ENCODE peak calls at places on chromosome 19, in seven cellular contexts. K, W, M, Q, Z, E and V are unnamed samples.

GRCh38 chr19:51552996-51553725 is 17.9 kb upstream of the ZNF175 start:
- DNase-seq in K (peak; percentile 23), W (peak; percentile 46), M (peak; percentile 9), Q (peak; percentile 70), Z (peak; percentile 46), E (no peak), V (no peak)

GRCh38 chr19:14450168-14450874 is 17.2 kb downstream of the PKN1 start:
- DNase-seq in K (no peak), W (no peak), M (no peak), Q (no peak), Z (peak; percentile 91), E (no peak), V (no peak)

GRCh38 chr19:6100284-6100915 is 9.9 kb downstream of the RFX2 start:
- DNase-seq in K (no peak), W (no peak), M (no peak), Q (no peak), Z (no peak), E (no peak), V (no peak)

GRCh38 chr19:18461471-18461870 is 23.5 kb upstream of the ISYNA1 start:
- DNase-seq in K (no peak), W (no peak), M (no peak), Q (no peak), Z (no peak), E (no peak), V (no peak)

GRCh38 chr19:29837448-29837961 is 25.7 kb downstream of the CCNE1 start:
- DNase-seq in K (no peak), W (no peak), M (no peak), Q (no peak), Z (peak; percentile 63), E (no peak), V (no peak)

GRCh38 chr19:2547721-2548120 is 71.8 kb downstream of the GADD45B start:
- DNase-seq in K (no peak), W (no peak), M (no peak), Q (no peak), Z (no peak), E (no peak), V (no peak)

GRCh38 chr19:28454083-28454482 is 758.9 kb downstream of the UQCRFS1 start:
- DNase-seq in K (no peak), W (no peak), M (peak; percentile 28), Q (no peak), Z (no peak), E (no peak), V (no peak)

GRCh38 chr19:18610556-18611326 is 1.9 kb upstream of the TMEM59L start:
- DNase-seq in K (no peak), W (no peak), M (no peak), Q (no peak), Z (no peak), E (no peak), V (no peak)

GRCh38 chr19:48194041-48194871 is 23.8 kb downstream of the ZSWIM9 start:
- DNase-seq in K (no peak), W (no peak), M (no peak), Q (peak; percentile 52), Z (peak; percentile 56), E (no peak), V (no peak)

GRCh38 chr19:48186541-48186991 is 16.1 kb downstream of the ZSWIM9 start:
- DNase-seq in K (no peak), W (no peak), M (no peak), Q (no peak), Z (peak; percentile 93), E (no peak), V (no peak)

GRCh38 chr19:48186015-48186414 is 15.5 kb downstream of the ZSWIM9 start:
- DNase-seq in K (no peak), W (no peak), M (no peak), Q (no peak), Z (peak; percentile 36), E (no peak), V (no peak)

GRCh38 chr19:48192750-48193149 is 22.3 kb downstream of the ZSWIM9 start:
- DNase-seq in K (no peak), W (no peak), M (no peak), Q (no peak), Z (no peak), E (no peak), V (no peak)

DNA sequence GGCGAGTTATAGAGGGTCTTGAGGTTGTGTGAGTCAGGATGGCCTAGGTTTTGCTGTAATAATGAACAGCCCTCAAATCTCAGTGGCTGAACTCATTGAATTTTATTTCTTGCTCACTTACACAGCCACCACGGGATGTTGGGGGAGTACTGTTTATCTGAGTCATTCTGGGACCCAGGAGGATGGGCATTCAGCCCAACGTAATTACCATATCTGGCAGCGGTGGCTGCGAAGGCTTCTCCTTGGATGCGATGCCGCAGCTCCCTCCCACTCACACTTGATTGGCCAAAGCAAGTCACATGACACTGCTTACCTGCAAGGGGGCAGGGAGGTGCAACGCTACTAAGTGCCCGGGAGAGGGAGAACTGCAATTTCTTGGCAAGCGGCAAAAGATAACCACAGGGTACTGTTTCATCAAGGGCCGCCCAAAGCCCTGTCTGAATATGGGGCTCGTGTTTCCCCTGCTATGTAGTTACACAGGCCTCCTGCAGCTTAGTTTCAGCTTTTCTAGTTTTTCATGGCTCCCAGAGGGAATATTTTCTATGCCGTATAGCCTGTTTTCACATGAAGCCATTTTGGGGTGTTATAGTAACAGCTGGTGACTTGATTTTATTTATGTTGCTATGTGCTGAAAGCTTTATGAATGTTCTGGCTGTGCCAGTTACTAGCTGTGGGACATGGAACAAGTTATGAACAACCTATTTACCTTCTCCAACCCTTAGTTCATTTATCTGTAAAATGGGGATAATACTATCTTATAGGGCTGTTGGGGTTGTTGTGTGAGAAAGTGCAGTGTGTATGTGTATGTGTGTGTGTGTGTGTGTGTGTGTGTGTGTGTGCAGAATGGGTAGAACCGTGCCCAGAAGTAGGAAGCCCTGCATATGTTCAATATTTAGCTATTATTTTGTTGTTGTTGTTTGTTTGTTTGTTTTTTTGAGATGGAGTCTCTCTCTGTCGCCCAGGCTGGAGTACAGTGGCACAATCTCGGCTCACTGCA is 20.1 kb downstream of the ZSWIM9 start:
- DNase-seq in K (peak; percentile 27), W (no peak), M (peak; percentile 91), Q (peak; percentile 68), Z (peak; percentile 90), E (no peak), V (no peak)
- TF ChIP-seq CTCF in K (no peak), W (no peak), M (peak; percentile 53), Q (no peak), Z (peak; percentile 69), E (no peak), V (no peak)

GRCh38 chr19:35959040-35959967 is 23.1 kb downstream of the LRFN3 start:
- DNase-seq in K (no peak), W (no peak), M (no peak), Q (peak; percentile 85), Z (no peak), E (no peak), V (no peak)
- TF ChIP-seq CTCF in K (peak; percentile 22), W (no peak), M (no peak), Q (peak; percentile 52), Z (no peak), E (peak; percentile 34), V (peak; percentile 40)

GRCh38 chr19:54297759-54298305 is 15.1 kb downstream of the LILRA5 start:
- DNase-seq in K (no peak), W (no peak), M (no peak), Q (no peak), Z (peak; percentile 37), E (no peak), V (no peak)
- TF ChIP-seq CTCF in K (no peak), W (no peak), M (no peak), Q (no peak), Z (peak; percentile 66), E (peak; percentile 9), V (no peak)

DNA sequence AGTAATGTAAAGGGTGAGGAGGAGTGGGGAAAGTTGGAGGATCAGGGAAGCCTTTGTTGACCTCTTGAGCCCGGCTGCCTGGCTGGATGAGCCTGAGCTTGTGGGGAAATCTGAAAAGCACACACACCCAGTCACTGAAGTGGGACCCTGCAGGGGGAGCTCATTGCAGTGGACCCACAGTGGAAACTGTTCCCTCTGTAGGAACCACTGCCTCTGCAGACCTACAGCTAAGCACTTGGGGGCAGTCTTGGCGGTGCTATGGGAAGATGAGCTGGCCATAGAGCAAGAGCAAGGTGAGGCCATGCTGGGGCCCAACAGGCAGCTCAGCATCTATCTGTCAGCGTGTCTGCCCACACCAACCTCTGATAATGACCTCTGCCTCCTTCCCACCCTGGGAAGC is 294.8 kb downstream of the TSHZ3 start:
- DNase-seq in K (peak; percentile 56), W (peak; percentile 63), M (peak; percentile 48), Q (peak; percentile 47), Z (peak; percentile 21), E (peak; percentile 5), V (no peak)
- TF ChIP-seq CTCF in K (peak; percentile 88), W (peak; percentile 80), M (peak; percentile 79), Q (peak; percentile 34), Z (peak; percentile 46), E (peak; percentile 85), V (peak; percentile 23)